ENCODE peak calls at places on chromosomes 2 and 18, in five cellular contexts. L is tibial nerve, S is brain microvascular endothelial cell, N is neuronal stem cell, F is A549. D is an unnamed sample.

GRCh38 chr18:54888933-54889332 is 60.7 kb downstream of the RAB27B start:
- DNase-seq in L (no peak), S (peak), N (no peak), F (no peak), D (no peak)

GRCh38 chr2:194223173-194223670 is 1433.8 kb upstream of the SLC39A10 start:
- DNase-seq in L (no peak), S (no peak), N (peak), F (no peak), D (no peak)

GRCh38 chr2:229363126-229363814 is 92.2 kb upstream of the PID1 start:
- DNase-seq in L (no peak), S (no peak), N (no peak), F (no peak), D (peak)

GRCh38 chr2:37005118-37005868 is 39.0 kb upstream of the STRN start:
- DNase-seq in L (no peak), S (no peak), N (no peak), F (no peak), D (no peak)

GRCh38 chr2:200603972-200604371 is 18.2 kb downstream of the AOX1 start:
- DNase-seq in L (no peak), S (peak), N (no peak), F (no peak), D (no peak)

GRCh38 chr2:6793371-6793770 is 72.3 kb downstream of the CMPK2 start:
- DNase-seq in L (no peak), S (no peak), N (no peak), F (no peak), D (no peak)

GRCh38 chr2:39488450-39488849 is 51.4 kb upstream of the MAP4K3 start:
- DNase-seq in L (no peak), S (peak), N (no peak), F (no peak), D (no peak)

GRCh38 chr2:175233135-175233719 is 51.7 kb upstream of the ATP5MC3 start:
- DNase-seq in L (no peak), S (peak), N (no peak), F (no peak), D (no peak)

GRCh38 chr18:48072428-48073204 is 142.2 kb upstream of the SMAD2 start:
- DNase-seq in L (peak), S (no peak), N (no peak), F (no peak), D (peak)

GRCh38 chr2:112985090-112985489 is 7.3 kb downstream of the IL36G start:
- DNase-seq in L (no peak), S (no peak), N (no peak), F (no peak), D (no peak)

GRCh38 chr2:208000701-208001395 is 24.5 kb downstream of the PLEKHM3 start:
- DNase-seq in L (no peak), S (no peak), N (no peak), F (no peak), D (no peak)

GRCh38 chr18:65704051-65704450 is 46.8 kb upstream of the CDH7 start:
- DNase-seq in L (no peak), S (no peak), N (no peak), F (no peak), D (no peak)

GRCh38 chr2:222575618-222576017 is 80.3 kb downstream of the FARSB start:
- DNase-seq in L (no peak), S (no peak), N (no peak), F (no peak), D (no peak)

GRCh38 chr18:8162797-8163196 is 446.4 kb upstream of the RAB12 start:
- DNase-seq in L (no peak), S (no peak), N (no peak), F (no peak), D (peak)

GRCh38 chr18:64119916-64120315 is 29.0 kb downstream of the LINC00305 start:
- DNase-seq in L (no peak), S (no peak), N (no peak), F (no peak), D (no peak)

GRCh38 chr2:162058973-162059668 is 14.9 kb downstream of the DPP4 start:
- DNase-seq in L (no peak), S (no peak), N (no peak), F (no peak), D (no peak)

GRCh38 chr18:43271593-43272432 is 5.5 kb downstream of the SYT4 start:
- DNase-seq in L (peak), S (peak), N (peak), F (no peak), D (no peak)

GRCh38 chr2:10469301-10469700 is 21.2 kb upstream of the ODC1 start:
- DNase-seq in L (no peak), S (no peak), N (no peak), F (no peak), D (no peak)

GRCh38 chr2:238667008-238667407 is 180.9 kb upstream of the TWIST2 start:
- DNase-seq in L (no peak), S (no peak), N (no peak), F (no peak), D (no peak)

GRCh38 chr18:8980496-8981402 is 121.8 kb upstream of the NDUFV2 start:
- DNase-seq in L (no peak), S (no peak), N (peak), F (no peak), D (no peak)

GRCh38 chr2:65802298-65802942 is 370.0 kb upstream of the SPRED2 start:
- DNase-seq in L (no peak), S (no peak), N (no peak), F (no peak), D (no peak)

GRCh38 chr2:134457765-134458202 is 203.9 kb downstream of the MGAT5 start:
- DNase-seq in L (no peak), S (no peak), N (no peak), F (no peak), D (no peak)

GRCh38 chr2:38666578-38666926 is 638 bp downstream of the GALM start:
- DNase-seq in L (no peak), S (no peak), N (no peak), F (no peak), D (no peak)

GRCh38 chr2:165114345-165114943 is 89.4 kb downstream of the SCN3A start:
- DNase-seq in L (no peak), S (peak), N (no peak), F (no peak), D (no peak)

GRCh38 chr2:241809383-241810303 is 650 bp downstream of the NEU4 start:
- DNase-seq in L (no peak), S (no peak), N (no peak), F (no peak), D (no peak)

GRCh38 chr2:19933351-19933981 is 31.7 kb upstream of the TTC32 start:
- DNase-seq in L (no peak), S (peak), N (no peak), F (peak), D (no peak)

GRCh38 chr2:163182764-163183354 is 344.3 kb upstream of the KCNH7 start:
- DNase-seq in L (no peak), S (no peak), N (no peak), F (peak), D (no peak)

GRCh38 chr2:3126171-3126685 is 251.4 kb downstream of the EIPR1 start:
- DNase-seq in L (no peak), S (no peak), N (no peak), F (no peak), D (no peak)

GRCh38 chr2:3125761-3126130 is 251.9 kb downstream of the EIPR1 start:
- DNase-seq in L (no peak), S (no peak), N (no peak), F (no peak), D (no peak)

GRCh38 chr2:3127279-3127690 is 250.3 kb downstream of the EIPR1 start:
- DNase-seq in L (no peak), S (no peak), N (no peak), F (no peak), D (no peak)

GRCh38 chr2:3127710-3128109 is 249.9 kb downstream of the EIPR1 start:
- DNase-seq in L (no peak), S (no peak), N (no peak), F (no peak), D (no peak)

DNA sequence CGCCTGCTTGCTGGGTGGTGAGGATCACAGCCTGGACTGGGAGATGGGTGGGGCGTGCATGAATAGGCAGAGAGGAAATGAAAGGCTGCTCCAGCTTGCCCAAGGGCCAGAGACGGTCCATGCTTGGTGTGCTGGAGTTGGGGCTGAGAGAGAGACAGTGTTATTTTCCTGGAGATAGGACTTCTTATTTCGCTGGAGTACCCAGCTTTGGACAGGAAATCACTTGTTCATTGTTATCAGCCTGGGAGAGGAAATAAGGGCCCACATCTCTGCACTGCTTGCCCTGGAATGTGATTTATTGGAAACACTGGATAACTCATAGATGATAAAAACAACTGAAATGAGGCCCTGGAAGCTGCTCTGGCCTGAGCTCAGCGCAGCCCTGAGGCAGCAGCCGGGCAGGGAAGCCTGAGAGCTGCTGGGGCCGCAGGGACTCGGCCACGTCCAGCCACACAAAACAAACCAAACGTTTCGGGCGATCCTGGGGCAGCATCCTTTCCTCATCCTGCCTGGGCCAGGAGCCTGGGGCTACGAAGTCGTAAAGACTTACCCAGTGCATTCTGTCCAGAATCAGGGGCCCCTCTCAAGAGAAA is 250.8 kb downstream of the EIPR1 start:
- DNase-seq in L (no peak), S (no peak), N (no peak), F (no peak), D (no peak)
- H3K4me3 ChIP-seq in L (no peak), S (no peak), N (no peak), F (no peak), D (no peak)

DNA sequence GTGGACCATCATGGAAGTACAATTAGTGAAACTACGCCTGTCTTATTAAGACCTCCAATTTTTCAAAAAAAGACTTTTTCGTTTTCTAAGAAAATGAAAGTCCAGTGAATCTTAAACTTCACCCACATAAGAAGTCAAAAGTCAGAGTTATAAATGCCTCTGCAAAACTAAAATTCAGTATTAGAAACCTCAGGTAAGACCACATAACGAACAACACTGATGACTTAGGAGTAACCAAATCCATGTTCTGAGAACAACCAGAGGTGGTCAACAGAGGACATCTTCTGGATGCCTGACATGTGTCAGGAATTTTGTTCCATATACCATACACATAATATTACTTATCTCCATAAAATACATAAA is 62.4 kb downstream of the RPL31 start:
- DNase-seq in L (no peak), S (no peak), N (no peak), F (no peak), D (no peak)
- H3K4me3 ChIP-seq in L (no peak), S (no peak), N (no peak), F (peak), D (no peak)

GRCh38 chr2:226011716-226012115 is 612.2 kb downstream of the NYAP2 start:
- DNase-seq in L (no peak), S (no peak), N (no peak), F (no peak), D (no peak)
- H3K4me3 ChIP-seq in L (no peak), S (no peak), N (no peak), F (no peak), D (no peak)

DNA sequence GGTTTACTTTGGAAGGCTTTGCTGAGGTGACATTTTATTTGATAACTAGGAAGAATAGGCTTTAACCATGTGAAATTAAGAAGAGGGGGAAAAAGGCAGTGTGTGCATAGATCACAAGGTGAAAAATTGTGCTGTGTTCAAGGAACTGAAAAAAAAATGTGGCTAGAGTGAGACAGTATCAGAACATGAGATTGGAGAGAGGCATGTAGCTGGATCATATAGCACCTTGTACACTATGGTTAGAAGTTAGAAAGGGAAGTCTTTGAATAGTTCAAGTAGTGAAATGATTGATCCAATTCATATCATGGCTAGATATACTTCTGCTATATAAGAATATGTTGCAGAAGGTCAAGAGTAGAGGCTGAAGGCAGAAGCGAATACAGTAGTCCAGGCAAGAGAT is 12.3 kb upstream of the TNFRSF11A start:
- DNase-seq in L (no peak), S (no peak), N (no peak), F (no peak), D (no peak)
- H3K4me3 ChIP-seq in L (no peak), S (no peak), N (no peak), F (no peak), D (no peak)